ENCODE peak calls at places on chromosome 14, in eight cellular contexts. U is neural progenitor cell, E is GM13977, G is GM12864, J is fibroblast of lung, Y is AG10803, K is ovary, N is endothelial cell. H is an unnamed sample.

GRCh38 chr14:22002860-22003284 is 329.3 kb upstream of the OR4E1 start:
- DNase-seq in G (no peak), J (no peak), N (peak; percentile 41), E (no peak), U (peak; percentile 79), Y (no peak), K (no peak), H (peak; percentile 86)

GRCh38 chr14:56515739-56516138 is 63.9 kb upstream of the TMEM260 start:
- DNase-seq in U (no peak), G (no peak), N (no peak), Y (no peak), E (no peak), J (no peak), K (no peak), H (peak; percentile 7)

GRCh38 chr14:77268989-77269595 is 1.9 kb downstream of the NGB start:
- DNase-seq in U (no peak), Y (no peak), J (no peak), K (no peak), E (no peak), N (no peak), G (no peak), H (no peak)

GRCh38 chr14:100317897-100318808 is 5.0 kb upstream of the SLC25A47 start:
- DNase-seq in Y (peak; percentile 61), G (peak; percentile 30), U (peak; percentile 80), J (peak; percentile 46), N (peak; percentile 84), E (peak; percentile 86), K (peak; percentile 69), H (peak; percentile 84)

GRCh38 chr14:37834275-37834674 is 238.8 kb downstream of the TTC6 start:
- DNase-seq in U (no peak), E (no peak), N (no peak), K (no peak), G (no peak), J (no peak), Y (no peak), H (no peak)

GRCh38 chr14:52589646-52590045 is 37.0 kb downstream of the GPR137C start:
- DNase-seq in N (no peak), K (no peak), J (no peak), Y (no peak), G (no peak), E (no peak), U (no peak), H (no peak)

GRCh38 chr14:77260199-77260598 is 10.8 kb downstream of the NGB start:
- DNase-seq in J (no peak), K (no peak), G (no peak), E (no peak), N (no peak), U (no peak), Y (no peak), H (no peak)

GRCh38 chr14:74474376-74474775 is 18.7 kb downstream of the NPC2 start:
- DNase-seq in N (no peak), K (no peak), Y (peak; percentile 54), J (no peak), E (no peak), G (no peak), U (no peak), H (no peak)

GRCh38 chr14:67413806-67414769 is 2.1 kb upstream of the PLEK2 start:
- DNase-seq in E (no peak), G (no peak), K (no peak), J (peak; percentile 85), U (no peak), N (no peak), Y (peak; percentile 63), H (peak; percentile 62)

GRCh38 chr14:63840981-63841380 is 11.8 kb upstream of the SYNE2 start:
- DNase-seq in J (no peak), G (no peak), Y (no peak), N (no peak), E (no peak), U (peak; percentile 23), K (no peak), H (peak; percentile 77)

GRCh38 chr14:49982522-49982951 is 89.7 kb downstream of the ARF6 start:
- DNase-seq in G (no peak), N (no peak), J (peak; percentile 94), K (no peak), Y (peak; percentile 93), E (no peak), U (no peak), H (no peak)

GRCh38 chr14:24296341-24297157 is 3.0 kb downstream of the DHRS1 start:
- DNase-seq in N (peak; percentile 64), E (peak; percentile 86), U (peak; percentile 75), Y (peak; percentile 92), K (peak; percentile 27), G (peak; percentile 67), J (peak; percentile 92), H (peak; percentile 90)
- TF ChIP-seq CTCF in N (no peak), E (peak; percentile 81), U (peak; percentile 77), Y (peak; percentile 86), K (no peak), G (peak; percentile 77), J (peak; percentile 71), H (peak; percentile 77)

GRCh38 chr14:54474232-54474793 is 14.5 kb downstream of the GMFB start:
- DNase-seq in E (no peak), K (no peak), G (no peak), J (peak; percentile 56), U (no peak), N (no peak), Y (no peak), H (no peak)
- TF ChIP-seq CTCF in E (no peak), K (no peak), G (no peak), J (no peak), U (no peak), N (no peak), Y (no peak), H (no peak)

DNA sequence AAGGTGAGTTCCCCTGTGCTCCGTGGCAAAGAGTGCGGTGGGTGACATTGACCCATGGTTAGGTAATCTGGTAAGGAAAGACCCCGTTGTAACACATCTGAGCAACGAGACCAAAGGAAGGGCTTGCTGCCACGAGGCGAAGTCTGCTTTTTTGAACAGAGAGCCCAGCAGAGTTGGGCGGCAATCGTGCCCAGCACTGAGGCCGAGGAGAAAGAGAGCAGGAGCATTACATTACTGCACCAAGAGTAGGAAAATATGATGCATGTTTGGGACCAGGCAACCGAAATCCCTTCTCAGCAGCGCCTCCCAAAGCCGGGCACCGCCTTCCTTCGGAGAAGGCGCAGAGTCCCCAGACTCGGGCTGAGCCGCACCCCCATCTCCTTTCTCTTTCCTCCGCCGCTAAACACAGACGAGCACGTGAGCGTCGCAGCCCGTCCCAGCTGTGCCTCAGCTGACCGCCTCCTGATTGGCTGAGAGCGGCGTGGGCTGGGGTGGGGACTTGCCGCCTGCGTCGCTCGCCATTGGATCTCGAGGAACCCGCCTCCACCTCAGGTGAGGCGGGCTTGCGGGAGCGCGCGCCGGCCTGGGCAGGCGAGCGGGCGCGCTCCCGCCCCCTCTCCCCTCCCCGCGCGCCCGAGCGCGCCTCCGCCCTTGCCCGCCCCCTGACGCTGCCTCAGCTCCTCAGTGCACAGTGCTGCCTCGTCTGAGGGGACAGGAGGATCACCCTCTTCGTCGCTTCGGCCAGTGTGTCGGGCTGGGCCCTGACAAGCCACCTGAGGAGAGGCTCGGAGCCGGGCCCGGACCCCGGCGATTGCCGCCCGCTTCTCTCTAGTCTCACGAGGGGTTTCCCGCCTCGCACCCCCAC is at the start of gene HIF1A:
- DNase-seq in Y (peak; percentile 100), G (peak; percentile 96), E (peak; percentile 95), N (peak; percentile 92), U (peak; percentile 99), K (peak; percentile 95), J (peak; percentile 99), H (peak; percentile 98)
- TF ChIP-seq CTCF in Y (peak; percentile 39), G (no peak), E (peak; percentile 20), N (no peak), U (peak; percentile 21), K (no peak), J (peak; percentile 10), H (no peak)

GRCh38 chr14:92683041-92683440 is 65.4 kb downstream of the LGMN start:
- DNase-seq in J (no peak), N (no peak), G (no peak), Y (no peak), E (no peak), U (no peak), K (no peak), H (no peak)
- TF ChIP-seq CTCF in J (no peak), N (no peak), G (no peak), Y (no peak), E (no peak), U (no peak), K (no peak), H (no peak)

GRCh38 chr14:96058606-96059200 is 19.5 kb downstream of the C14orf132 start:
- DNase-seq in U (no peak), J (no peak), E (no peak), K (no peak), G (no peak), Y (no peak), N (no peak), H (no peak)

GRCh38 chr14:96055065-96055752 is 16.0 kb downstream of the C14orf132 start:
- DNase-seq in U (no peak), Y (no peak), K (no peak), N (no peak), G (no peak), J (peak; percentile 50), E (no peak), H (no peak)

GRCh38 chr14:96055753-96056508 is 16.8 kb downstream of the C14orf132 start:
- DNase-seq in Y (no peak), J (no peak), K (no peak), U (no peak), N (no peak), E (no peak), G (no peak), H (no peak)

GRCh38 chr14:96057738-96058137 is 18.6 kb downstream of the C14orf132 start:
- DNase-seq in U (no peak), K (no peak), G (no peak), N (no peak), Y (no peak), E (no peak), J (no peak), H (no peak)

DNA sequence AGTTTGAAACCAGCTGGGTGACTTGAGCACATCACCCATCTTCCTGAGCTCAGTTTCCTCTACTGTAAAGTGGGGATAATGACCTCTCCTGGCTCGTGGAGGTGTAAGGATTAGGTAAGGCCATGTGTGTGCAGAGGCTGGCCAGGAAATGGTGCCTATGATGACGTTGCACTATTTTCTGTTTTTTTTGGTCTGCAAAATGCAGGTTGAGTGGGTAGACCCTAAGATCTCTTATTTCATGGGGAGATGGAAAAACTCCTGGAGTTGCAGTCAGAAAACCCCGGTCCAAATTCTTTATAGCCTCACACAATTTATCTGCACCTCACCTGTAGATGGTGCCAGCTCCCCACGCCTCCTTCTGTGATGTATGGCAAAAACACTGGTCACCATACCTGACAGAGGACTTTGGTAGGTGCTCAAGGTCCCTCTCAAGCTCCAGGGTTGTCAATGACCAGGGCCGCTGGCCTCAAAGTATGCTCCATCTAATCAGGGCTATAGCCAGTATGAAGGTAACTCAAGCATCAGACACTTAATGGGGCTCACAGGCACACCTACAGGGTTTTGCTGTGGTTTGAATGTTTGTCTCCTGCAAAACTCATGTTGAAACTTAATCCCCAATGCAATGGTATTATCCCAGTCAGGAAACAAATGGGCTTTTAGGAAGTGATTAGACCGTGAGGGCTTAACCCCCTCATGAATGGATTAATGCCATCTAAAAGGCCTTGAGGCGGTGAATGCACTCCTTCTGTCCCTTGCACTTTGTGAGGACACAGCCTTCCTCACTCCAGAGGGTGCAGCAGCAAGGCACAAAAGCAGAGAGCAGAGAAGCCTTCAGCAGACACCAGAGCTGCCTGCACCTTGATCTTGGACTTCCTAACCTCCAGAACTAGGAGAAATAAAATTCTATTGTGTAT is 17.6 kb downstream of the C14orf132 start:
- DNase-seq in Y (no peak), N (no peak), E (no peak), K (no peak), J (no peak), U (peak; percentile 77), G (no peak), H (peak; percentile 10)
- TF ChIP-seq CTCF in Y (no peak), N (no peak), E (no peak), K (no peak), J (no peak), U (no peak), G (no peak), H (no peak)

H was measured in activated CD8-positive, alpha-beta T cell treated with anti-CD3 and anti-CD28 coated beads for 36 hours.